ENCODE peak calls at places on chromosomes 12 and 14, in eight cellular contexts. One of them, this sample, is unnamed.

GRCh38 chr12:4579305-4580097 is 17.5 kb downstream of the DYRK4 start:
- DNase-seq in CD8-positive, alpha-beta T cell: no peak
- DNase-seq in naive thymus-derived CD4-positive, alpha-beta T cell: no peak
- DNase-seq in PC-3: peak; percentile 5
- DNase-seq in testis: no peak
- DNase-seq in heart left ventricle: no peak
- DNase-seq in fibroblast of lung: peak; percentile 15
- DNase-seq in body of pancreas: no peak
- DNase-seq in this sample: no peak

GRCh38 chr12:6169107-6169440 is 31.1 kb upstream of the CD9 start:
- DNase-seq in CD8-positive, alpha-beta T cell: no peak
- DNase-seq in naive thymus-derived CD4-positive, alpha-beta T cell: peak; percentile 8
- DNase-seq in PC-3: no peak
- DNase-seq in testis: no peak
- DNase-seq in heart left ventricle: no peak
- DNase-seq in fibroblast of lung: no peak
- DNase-seq in body of pancreas: no peak
- DNase-seq in this sample: no peak

GRCh38 chr12:130401703-130402102 is 64.0 kb downstream of the PIWIL1 start:
- DNase-seq in CD8-positive, alpha-beta T cell: no peak
- DNase-seq in naive thymus-derived CD4-positive, alpha-beta T cell: no peak
- DNase-seq in PC-3: no peak
- DNase-seq in testis: no peak
- DNase-seq in heart left ventricle: no peak
- DNase-seq in fibroblast of lung: no peak
- DNase-seq in body of pancreas: no peak
- DNase-seq in this sample: no peak

GRCh38 chr12:39884616-39885125 is 221.2 kb downstream of the SLC2A13 start:
- DNase-seq in CD8-positive, alpha-beta T cell: no peak
- DNase-seq in naive thymus-derived CD4-positive, alpha-beta T cell: no peak
- DNase-seq in PC-3: no peak
- DNase-seq in testis: no peak
- DNase-seq in heart left ventricle: no peak
- DNase-seq in fibroblast of lung: no peak
- DNase-seq in body of pancreas: no peak
- DNase-seq in this sample: no peak

GRCh38 chr14:69096766-69097475 is 56.0 kb downstream of the DCAF5 start:
- DNase-seq in CD8-positive, alpha-beta T cell: no peak
- DNase-seq in naive thymus-derived CD4-positive, alpha-beta T cell: no peak
- DNase-seq in PC-3: no peak
- DNase-seq in testis: no peak
- DNase-seq in heart left ventricle: no peak
- DNase-seq in fibroblast of lung: no peak
- DNase-seq in body of pancreas: no peak
- DNase-seq in this sample: no peak

GRCh38 chr12:130162267-130162666 is at the start of gene FZD10:
- DNase-seq in CD8-positive, alpha-beta T cell: no peak
- DNase-seq in naive thymus-derived CD4-positive, alpha-beta T cell: no peak
- DNase-seq in PC-3: no peak
- DNase-seq in testis: peak; percentile 57
- DNase-seq in heart left ventricle: peak; percentile 54
- DNase-seq in fibroblast of lung: no peak
- DNase-seq in body of pancreas: no peak
- DNase-seq in this sample: peak; percentile 83

GRCh38 chr12:98559666-98560065 is 33.8 kb upstream of the SLC25A3 start:
- DNase-seq in CD8-positive, alpha-beta T cell: no peak
- DNase-seq in naive thymus-derived CD4-positive, alpha-beta T cell: no peak
- DNase-seq in PC-3: no peak
- DNase-seq in testis: no peak
- DNase-seq in heart left ventricle: no peak
- DNase-seq in fibroblast of lung: no peak
- DNase-seq in body of pancreas: no peak
- DNase-seq in this sample: no peak

GRCh38 chr12:118034429-118035193 is 18.1 kb downstream of the RFC5 start:
- DNase-seq in CD8-positive, alpha-beta T cell: no peak
- DNase-seq in naive thymus-derived CD4-positive, alpha-beta T cell: no peak
- DNase-seq in PC-3: peak; percentile 75
- DNase-seq in testis: peak; percentile 36
- DNase-seq in heart left ventricle: no peak
- DNase-seq in fibroblast of lung: peak; percentile 76
- DNase-seq in body of pancreas: peak; percentile 22
- DNase-seq in this sample: no peak

GRCh38 chr14:77903233-77903632 is 103.3 kb downstream of the ADCK1 start:
- DNase-seq in CD8-positive, alpha-beta T cell: no peak
- DNase-seq in naive thymus-derived CD4-positive, alpha-beta T cell: no peak
- DNase-seq in PC-3: no peak
- DNase-seq in testis: no peak
- DNase-seq in heart left ventricle: no peak
- DNase-seq in fibroblast of lung: no peak
- DNase-seq in body of pancreas: no peak
- DNase-seq in this sample: no peak

GRCh38 chr12:121579190-121579791 is 1.5 kb downstream of the KDM2B start:
- DNase-seq in CD8-positive, alpha-beta T cell: peak; percentile 29
- DNase-seq in naive thymus-derived CD4-positive, alpha-beta T cell: peak; percentile 23
- DNase-seq in PC-3: peak; percentile 18
- DNase-seq in testis: peak; percentile 51
- DNase-seq in heart left ventricle: peak; percentile 44
- DNase-seq in fibroblast of lung: no peak
- DNase-seq in body of pancreas: peak; percentile 49
- DNase-seq in this sample: peak; percentile 70

GRCh38 chr14:59483360-59483759 is 848 bp downstream of the L3HYPDH start:
- DNase-seq in CD8-positive, alpha-beta T cell: no peak
- DNase-seq in naive thymus-derived CD4-positive, alpha-beta T cell: no peak
- DNase-seq in PC-3: peak; percentile 86
- DNase-seq in testis: no peak
- DNase-seq in heart left ventricle: no peak
- DNase-seq in fibroblast of lung: peak; percentile 58
- DNase-seq in body of pancreas: no peak
- DNase-seq in this sample: peak; percentile 73

GRCh38 chr12:46385439-46385838 is 12.9 kb upstream of the SLC38A2 start:
- DNase-seq in CD8-positive, alpha-beta T cell: no peak
- DNase-seq in naive thymus-derived CD4-positive, alpha-beta T cell: no peak
- DNase-seq in PC-3: peak; percentile 25
- DNase-seq in testis: no peak
- DNase-seq in heart left ventricle: no peak
- DNase-seq in fibroblast of lung: no peak
- DNase-seq in body of pancreas: no peak
- DNase-seq in this sample: no peak

GRCh38 chr14:78443834-78444233 is 273.7 kb downstream of the NRXN3 start:
- DNase-seq in CD8-positive, alpha-beta T cell: no peak
- DNase-seq in naive thymus-derived CD4-positive, alpha-beta T cell: no peak
- DNase-seq in PC-3: no peak
- DNase-seq in testis: no peak
- DNase-seq in heart left ventricle: no peak
- DNase-seq in fibroblast of lung: no peak
- DNase-seq in body of pancreas: no peak
- DNase-seq in this sample: no peak

GRCh38 chr12:110039085-110039807 is 9.1 kb downstream of the C12orf76 start:
- DNase-seq in CD8-positive, alpha-beta T cell: no peak
- DNase-seq in naive thymus-derived CD4-positive, alpha-beta T cell: peak; percentile 56
- DNase-seq in PC-3: peak; percentile 98
- DNase-seq in testis: no peak
- DNase-seq in heart left ventricle: no peak
- DNase-seq in fibroblast of lung: peak; percentile 81
- DNase-seq in body of pancreas: peak; percentile 60
- DNase-seq in this sample: no peak

GRCh38 chr14:70735043-70735442 is 74.3 kb downstream of the MAP3K9 start:
- DNase-seq in CD8-positive, alpha-beta T cell: no peak
- DNase-seq in naive thymus-derived CD4-positive, alpha-beta T cell: no peak
- DNase-seq in PC-3: no peak
- DNase-seq in testis: no peak
- DNase-seq in heart left ventricle: no peak
- DNase-seq in fibroblast of lung: no peak
- DNase-seq in body of pancreas: no peak
- DNase-seq in this sample: no peak

GRCh38 chr14:63760014-63760413 is 32.1 kb upstream of the SGPP1 start:
- DNase-seq in CD8-positive, alpha-beta T cell: no peak
- DNase-seq in naive thymus-derived CD4-positive, alpha-beta T cell: no peak
- DNase-seq in PC-3: no peak
- DNase-seq in testis: no peak
- DNase-seq in heart left ventricle: no peak
- DNase-seq in fibroblast of lung: no peak
- DNase-seq in body of pancreas: no peak
- DNase-seq in this sample: no peak
- H3K27ac ChIP-seq in CD8-positive, alpha-beta T cell: no peak overlapping the region
- H3K27ac ChIP-seq in naive thymus-derived CD4-positive, alpha-beta T cell: peak overlapping the region; percentile 75
- H3K27ac ChIP-seq in PC-3: no peak overlapping the region
- H3K27ac ChIP-seq in testis: no peak overlapping the region
- H3K27ac ChIP-seq in heart left ventricle: no peak overlapping the region
- H3K27ac ChIP-seq in fibroblast of lung: no peak overlapping the region
- H3K27ac ChIP-seq in body of pancreas: no peak overlapping the region
- H3K27ac ChIP-seq in this sample: no peak overlapping the region

GRCh38 chr12:69330475-69331473 is 17.4 kb upstream of the LYZ start:
- DNase-seq in CD8-positive, alpha-beta T cell: peak; percentile 65
- DNase-seq in naive thymus-derived CD4-positive, alpha-beta T cell: peak; percentile 76
- DNase-seq in PC-3: peak; percentile 38
- DNase-seq in testis: peak; percentile 48
- DNase-seq in heart left ventricle: peak; percentile 19
- DNase-seq in fibroblast of lung: peak; percentile 11
- DNase-seq in body of pancreas: peak; percentile 80
- DNase-seq in this sample: peak; percentile 75

GRCh38 chr12:69334138-69334537 is 14.0 kb upstream of the LYZ start:
- DNase-seq in CD8-positive, alpha-beta T cell: no peak
- DNase-seq in naive thymus-derived CD4-positive, alpha-beta T cell: peak; percentile 34
- DNase-seq in PC-3: no peak
- DNase-seq in testis: no peak
- DNase-seq in heart left ventricle: no peak
- DNase-seq in fibroblast of lung: no peak
- DNase-seq in body of pancreas: no peak
- DNase-seq in this sample: no peak

GRCh38 chr12:69331482-69331845 is 16.7 kb upstream of the LYZ start:
- DNase-seq in CD8-positive, alpha-beta T cell: no peak
- DNase-seq in naive thymus-derived CD4-positive, alpha-beta T cell: no peak
- DNase-seq in PC-3: no peak
- DNase-seq in testis: no peak
- DNase-seq in heart left ventricle: no peak
- DNase-seq in fibroblast of lung: peak; percentile 9
- DNase-seq in body of pancreas: no peak
- DNase-seq in this sample: no peak

GRCh38 chr12:69332815-69333358 is 15.3 kb upstream of the LYZ start:
- DNase-seq in CD8-positive, alpha-beta T cell: no peak
- DNase-seq in naive thymus-derived CD4-positive, alpha-beta T cell: no peak
- DNase-seq in PC-3: no peak
- DNase-seq in testis: no peak
- DNase-seq in heart left ventricle: no peak
- DNase-seq in fibroblast of lung: no peak
- DNase-seq in body of pancreas: peak; percentile 75
- DNase-seq in this sample: no peak

DNA sequence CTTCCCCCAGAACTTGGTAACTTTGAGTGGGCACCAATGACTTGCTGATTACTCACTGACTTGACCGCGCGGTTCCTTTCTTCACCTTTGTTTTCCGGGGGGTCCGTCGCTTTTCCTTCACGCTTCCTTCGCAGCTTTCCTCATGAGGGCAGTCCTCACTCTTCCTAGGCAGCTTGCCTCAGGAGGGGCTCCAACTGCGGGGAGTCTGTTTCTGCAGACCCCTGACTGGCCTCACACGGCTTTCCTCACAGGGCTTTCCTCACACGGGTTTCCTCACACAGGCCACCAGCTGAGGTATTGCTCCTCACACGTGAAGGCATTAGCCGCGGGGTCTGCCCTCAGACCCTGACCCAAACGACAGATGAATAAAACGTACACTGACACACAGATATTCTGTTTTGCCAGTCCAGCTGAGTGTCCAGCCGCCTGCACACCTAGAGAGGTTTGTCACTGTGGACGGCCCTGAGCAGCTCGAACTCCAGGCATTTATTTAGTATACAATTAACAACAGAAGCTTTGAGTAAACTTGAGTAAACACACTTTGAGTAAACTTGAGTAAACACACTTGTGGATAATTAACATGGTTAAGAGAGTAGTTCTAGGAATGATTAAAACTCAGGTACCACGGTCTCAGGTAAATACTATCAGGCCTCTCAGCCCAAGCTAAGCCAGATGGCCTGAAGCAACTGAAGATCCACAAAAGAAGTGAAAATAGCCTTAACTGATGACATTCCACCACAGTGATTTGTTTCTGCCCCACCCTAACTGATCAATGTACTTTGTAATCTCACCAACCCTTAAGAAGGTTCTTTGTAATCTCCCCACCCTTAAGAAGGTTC is 16.1 kb upstream of the LYZ start:
- DNase-seq in CD8-positive, alpha-beta T cell: no peak
- DNase-seq in naive thymus-derived CD4-positive, alpha-beta T cell: no peak
- DNase-seq in PC-3: no peak
- DNase-seq in testis: no peak
- DNase-seq in heart left ventricle: no peak
- DNase-seq in fibroblast of lung: no peak
- DNase-seq in body of pancreas: no peak
- DNase-seq in this sample: no peak
- H3K4me3 ChIP-seq in CD8-positive, alpha-beta T cell: peak overlapping the region; percentile 61
- H3K4me3 ChIP-seq in naive thymus-derived CD4-positive, alpha-beta T cell: peak overlapping the region; percentile 83
- H3K4me3 ChIP-seq in PC-3: no peak overlapping the region
- H3K4me3 ChIP-seq in testis: no peak overlapping the region
- H3K4me3 ChIP-seq in heart left ventricle: peak overlapping the region; percentile 59
- H3K4me3 ChIP-seq in fibroblast of lung: no peak overlapping the region
- H3K4me3 ChIP-seq in body of pancreas: no peak overlapping the region
- H3K4me3 ChIP-seq in this sample: no peak overlapping the region

GRCh38 chr12:52314511-52314910 is 6.7 kb downstream of the KRT83 start:
- DNase-seq in CD8-positive, alpha-beta T cell: no peak
- DNase-seq in naive thymus-derived CD4-positive, alpha-beta T cell: no peak
- DNase-seq in PC-3: no peak
- DNase-seq in testis: no peak
- DNase-seq in heart left ventricle: no peak
- DNase-seq in fibroblast of lung: no peak
- DNase-seq in body of pancreas: no peak
- DNase-seq in this sample: no peak

GRCh38 chr12:52313461-52313860 is 7.7 kb downstream of the KRT83 start:
- DNase-seq in CD8-positive, alpha-beta T cell: no peak
- DNase-seq in naive thymus-derived CD4-positive, alpha-beta T cell: no peak
- DNase-seq in PC-3: no peak
- DNase-seq in testis: no peak
- DNase-seq in heart left ventricle: no peak
- DNase-seq in fibroblast of lung: no peak
- DNase-seq in body of pancreas: no peak
- DNase-seq in this sample: no peak

GRCh38 chr12:52316290-52316689 is 4.9 kb downstream of the KRT83 start:
- DNase-seq in CD8-positive, alpha-beta T cell: no peak
- DNase-seq in naive thymus-derived CD4-positive, alpha-beta T cell: no peak
- DNase-seq in PC-3: no peak
- DNase-seq in testis: no peak
- DNase-seq in heart left ventricle: no peak
- DNase-seq in fibroblast of lung: no peak
- DNase-seq in body of pancreas: no peak
- DNase-seq in this sample: no peak

GRCh38 chr12:52312086-52312485 is 9.1 kb downstream of the KRT83 start:
- DNase-seq in CD8-positive, alpha-beta T cell: no peak
- DNase-seq in naive thymus-derived CD4-positive, alpha-beta T cell: no peak
- DNase-seq in PC-3: no peak
- DNase-seq in testis: no peak
- DNase-seq in heart left ventricle: no peak
- DNase-seq in fibroblast of lung: no peak
- DNase-seq in body of pancreas: no peak
- DNase-seq in this sample: no peak

GRCh38 chr12:52313926-52314325 is 7.3 kb downstream of the KRT83 start:
- DNase-seq in CD8-positive, alpha-beta T cell: no peak
- DNase-seq in naive thymus-derived CD4-positive, alpha-beta T cell: no peak
- DNase-seq in PC-3: no peak
- DNase-seq in testis: no peak
- DNase-seq in heart left ventricle: no peak
- DNase-seq in fibroblast of lung: no peak
- DNase-seq in body of pancreas: no peak
- DNase-seq in this sample: no peak
- H3K27me3 ChIP-seq in CD8-positive, alpha-beta T cell: no peaks in the 10 kb centered on the region
- H3K27me3 ChIP-seq in naive thymus-derived CD4-positive, alpha-beta T cell: no peaks in the 10 kb centered on the region
- H3K27me3 ChIP-seq in PC-3: no peaks in the 10 kb centered on the region
- H3K27me3 ChIP-seq in testis: no peaks in the 10 kb centered on the region
- H3K27me3 ChIP-seq in heart left ventricle: no peaks in the 10 kb centered on the region
- H3K27me3 ChIP-seq in fibroblast of lung: peaks cover 46% of the 10 kb centered on the region
- H3K27me3 ChIP-seq in body of pancreas: no peaks in the 10 kb centered on the region
- H3K27me3 ChIP-seq in this sample: no peaks in the 10 kb centered on the region

GRCh38 chr12:75478395-75478794 is 2.2 kb upstream of the GLIPR1 start:
- DNase-seq in CD8-positive, alpha-beta T cell: no peak
- DNase-seq in naive thymus-derived CD4-positive, alpha-beta T cell: peak; percentile 82
- DNase-seq in PC-3: no peak
- DNase-seq in testis: no peak
- DNase-seq in heart left ventricle: no peak
- DNase-seq in fibroblast of lung: peak; percentile 82
- DNase-seq in body of pancreas: no peak
- DNase-seq in this sample: no peak
- H3K27ac ChIP-seq in CD8-positive, alpha-beta T cell: peak overlapping the region; percentile 69
- H3K27ac ChIP-seq in naive thymus-derived CD4-positive, alpha-beta T cell: peak overlapping the region; percentile 73
- H3K27ac ChIP-seq in PC-3: no peak overlapping the region
- H3K27ac ChIP-seq in testis: no peak overlapping the region
- H3K27ac ChIP-seq in heart left ventricle: no peak overlapping the region
- H3K27ac ChIP-seq in fibroblast of lung: no peak overlapping the region
- H3K27ac ChIP-seq in body of pancreas: no peak overlapping the region
- H3K27ac ChIP-seq in this sample: no peak overlapping the region

This sample was measured in aorta.